ENCODE peak calls at places on chromosomes 7 and 10, in eight cellular contexts. S is SJCRH30; P is substantia nigra; D is naive thymus-derived CD4-positive, alpha-beta T cell; Z is hepatocyte; J is body of pancreas; O is suprapubic skin; Y is psoas muscle. N is an unnamed sample.

GRCh38 chr7:16652888-16653287 is 6.9 kb downstream of the BZW2 start:
- DNase-seq in O (no peak), Y (no peak), D (no peak), J (peak; percentile 31), S (no peak), P (no peak), Z (no peak), N (no peak)

GRCh38 chr10:118953999-118954398 is 75.5 kb upstream of the NANOS1 start:
- DNase-seq in Y (no peak), O (no peak), S (no peak), Z (no peak), J (peak; percentile 40), P (no peak), D (no peak), N (no peak)

GRCh38 chr10:49324711-49325110 is 25.7 kb downstream of the C10orf71 start:
- DNase-seq in S (no peak), Z (no peak), Y (no peak), P (no peak), O (no peak), J (no peak), D (no peak), N (no peak)

GRCh38 chr10:126387041-126387908 is 1.0 kb downstream of the ADAM12 start:
- DNase-seq in D (no peak), S (no peak), Y (peak; percentile 55), J (peak; percentile 61), P (peak; percentile 44), Z (peak; percentile 79), O (no peak), N (peak; percentile 87)

GRCh38 chr10:129843702-129844101 is 120.4 kb downstream of the EBF3 start:
- DNase-seq in O (no peak), S (no peak), Z (no peak), J (no peak), Y (no peak), P (no peak), D (no peak), N (no peak)

GRCh38 chr7:151773795-151774194 is 103.1 kb downstream of the PRKAG2 start:
- DNase-seq in Y (no peak), S (no peak), Z (no peak), J (no peak), P (no peak), O (no peak), D (no peak), N (no peak)

GRCh38 chr10:20624642-20625041 is 272.5 kb downstream of the NEBL start:
- DNase-seq in D (no peak), O (no peak), Z (no peak), P (no peak), S (no peak), J (peak; percentile 17), Y (peak; percentile 24), N (no peak)

GRCh38 chr10:109821672-109822071 is 101.6 kb downstream of the XPNPEP1 start:
- DNase-seq in P (no peak), S (no peak), J (no peak), Y (no peak), O (no peak), D (no peak), Z (no peak), N (no peak)

GRCh38 chr7:100568176-100568935 is 5.3 kb downstream of the SAP25 start:
- DNase-seq in O (no peak), D (no peak), Z (peak; percentile 62), S (no peak), J (peak; percentile 95), Y (no peak), P (no peak), N (no peak)

GRCh38 chr7:115822380-115822779 is 208.2 kb downstream of the TFEC start:
- DNase-seq in Z (no peak), D (no peak), P (no peak), J (no peak), Y (no peak), O (no peak), S (no peak), N (no peak)

GRCh38 chr10:60534791-60535389 is 145.2 kb upstream of the ANK3 start:
- DNase-seq in S (peak; percentile 13), Z (no peak), J (no peak), O (no peak), P (no peak), Y (no peak), D (no peak), N (no peak)
- H3K27ac ChIP-seq in S (peak overlapping the region; percentile 82), Z (no peak overlapping the region), J (no peak overlapping the region), O (no peak overlapping the region), P (peak overlapping the region; percentile 57), Y (no peak overlapping the region), D (no peak overlapping the region), N (no peak overlapping the region)

DNA sequence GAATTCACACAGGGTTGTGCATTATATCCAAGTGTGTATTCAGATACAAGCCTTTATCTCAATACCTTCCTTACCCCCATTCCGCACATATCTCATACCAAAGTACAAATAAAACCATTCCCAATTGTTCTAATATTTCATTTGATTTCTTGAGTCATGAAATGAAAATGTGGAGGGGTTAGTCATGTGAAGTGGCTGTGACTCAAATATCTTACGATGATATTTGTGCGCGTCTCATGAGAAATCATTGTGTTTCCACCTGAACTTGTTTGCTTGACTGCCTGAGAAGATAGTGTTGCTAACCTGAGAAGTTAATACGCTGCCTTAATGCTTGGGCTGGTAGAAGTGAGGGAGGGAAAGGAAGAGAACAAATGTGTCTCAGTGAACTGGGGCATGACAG is 7.0 kb upstream of the EPHA1 start:
- DNase-seq in J (no peak), S (no peak), Y (no peak), O (no peak), P (no peak), Z (no peak), D (no peak), N (no peak)
- H3K27ac ChIP-seq in J (no peak overlapping the region), S (no peak overlapping the region), Y (no peak overlapping the region), O (peak overlapping the region; percentile 38), P (no peak overlapping the region), Z (no peak overlapping the region), D (no peak overlapping the region), N (no peak overlapping the region)

DNA sequence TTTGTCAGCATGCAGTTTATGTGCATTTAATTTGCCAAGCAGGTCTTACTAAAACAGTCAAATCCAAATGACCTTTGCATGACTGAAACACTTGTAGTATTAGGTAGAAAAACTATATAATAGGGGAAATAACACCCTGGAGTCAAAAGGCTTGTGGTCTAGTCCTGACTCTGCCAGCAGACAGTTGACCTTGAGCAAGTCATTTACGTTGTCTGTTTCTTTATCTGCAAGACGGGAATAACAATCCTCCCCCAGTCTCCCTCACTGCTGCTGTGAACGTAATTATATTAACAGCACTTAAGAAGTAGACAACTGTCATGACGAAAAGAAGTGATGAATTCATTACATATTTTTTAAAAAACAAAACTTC is 26.1 kb downstream of the CDK6 start:
- DNase-seq in D (no peak), Z (no peak), P (no peak), Y (no peak), S (no peak), J (no peak), O (no peak), N (no peak)
- H3K27ac ChIP-seq in D (no peak overlapping the region), Z (peak overlapping the region; percentile 83), P (no peak overlapping the region), Y (no peak overlapping the region), S (peak overlapping the region; percentile 53), J (peak overlapping the region; percentile 85), O (no peak overlapping the region), N (peak overlapping the region; percentile 76)

GRCh38 chr10:51147644-51148399 is 73.5 kb downstream of the PRKG1 start:
- DNase-seq in Z (no peak), J (no peak), Y (no peak), P (no peak), S (no peak), O (no peak), D (no peak), N (no peak)
- H3K27ac ChIP-seq in Z (no peak overlapping the region), J (no peak overlapping the region), Y (peak overlapping the region; percentile 25), P (no peak overlapping the region), S (no peak overlapping the region), O (no peak overlapping the region), D (no peak overlapping the region), N (no peak overlapping the region)

GRCh38 chr7:47672966-47673365 is 91.1 kb upstream of the TNS3 start:
- DNase-seq in J (no peak), Z (no peak), P (no peak), Y (no peak), O (no peak), D (no peak), S (no peak), N (no peak)
- H3K27ac ChIP-seq in J (no peak overlapping the region), Z (no peak overlapping the region), P (no peak overlapping the region), Y (no peak overlapping the region), O (no peak overlapping the region), D (no peak overlapping the region), S (no peak overlapping the region), N (no peak overlapping the region)

GRCh38 chr7:111763221-111763791 is 201.0 kb upstream of the IMMP2L start:
- DNase-seq in J (peak; percentile 19), Z (peak; percentile 75), P (no peak), S (peak; percentile 56), O (no peak), Y (no peak), D (no peak), N (no peak)
- H3K27ac ChIP-seq in J (no peak overlapping the region), Z (no peak overlapping the region), P (no peak overlapping the region), S (no peak overlapping the region), O (no peak overlapping the region), Y (no peak overlapping the region), D (no peak overlapping the region), N (no peak overlapping the region)

DNA sequence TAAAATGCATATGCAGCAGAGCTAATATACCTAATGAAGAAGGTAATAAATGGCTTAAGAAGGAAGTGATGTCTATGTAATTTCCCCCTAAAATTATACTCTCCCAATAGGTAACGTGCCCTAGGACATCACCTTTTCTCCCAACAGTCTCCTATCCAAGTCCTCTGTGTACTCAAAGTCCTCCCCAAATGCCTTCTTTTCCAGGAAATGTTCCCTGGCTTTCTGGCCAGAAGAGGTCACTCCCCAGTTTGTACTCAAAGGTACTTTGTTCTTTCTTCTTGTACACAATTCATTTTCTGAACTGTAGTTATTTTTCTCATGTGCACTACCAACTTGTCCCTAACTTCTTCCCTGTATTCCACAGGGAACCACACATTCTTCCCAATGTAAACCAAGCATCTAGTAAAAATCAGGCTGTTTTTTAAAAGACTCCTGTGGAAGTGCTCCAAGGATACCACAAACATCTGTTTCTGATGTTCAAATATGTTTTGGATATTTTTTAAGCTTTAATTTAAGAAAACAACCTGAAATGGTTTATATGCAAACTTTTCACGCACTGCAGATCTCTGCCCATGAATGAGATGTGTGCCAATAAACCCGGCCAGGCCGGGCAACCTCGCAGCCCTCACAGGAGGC is 262.3 kb upstream of the KLF14 start:
- DNase-seq in S (no peak), Y (no peak), O (no peak), Z (no peak), P (no peak), J (peak; percentile 42), D (no peak), N (no peak)
- H3K27ac ChIP-seq in S (no peak overlapping the region), Y (peak overlapping the region; percentile 53), O (peak overlapping the region; percentile 92), Z (peak overlapping the region; percentile 81), P (peak overlapping the region; percentile 13), J (peak overlapping the region; percentile 86), D (peak overlapping the region; percentile 45), N (peak overlapping the region; percentile 96)

DNA sequence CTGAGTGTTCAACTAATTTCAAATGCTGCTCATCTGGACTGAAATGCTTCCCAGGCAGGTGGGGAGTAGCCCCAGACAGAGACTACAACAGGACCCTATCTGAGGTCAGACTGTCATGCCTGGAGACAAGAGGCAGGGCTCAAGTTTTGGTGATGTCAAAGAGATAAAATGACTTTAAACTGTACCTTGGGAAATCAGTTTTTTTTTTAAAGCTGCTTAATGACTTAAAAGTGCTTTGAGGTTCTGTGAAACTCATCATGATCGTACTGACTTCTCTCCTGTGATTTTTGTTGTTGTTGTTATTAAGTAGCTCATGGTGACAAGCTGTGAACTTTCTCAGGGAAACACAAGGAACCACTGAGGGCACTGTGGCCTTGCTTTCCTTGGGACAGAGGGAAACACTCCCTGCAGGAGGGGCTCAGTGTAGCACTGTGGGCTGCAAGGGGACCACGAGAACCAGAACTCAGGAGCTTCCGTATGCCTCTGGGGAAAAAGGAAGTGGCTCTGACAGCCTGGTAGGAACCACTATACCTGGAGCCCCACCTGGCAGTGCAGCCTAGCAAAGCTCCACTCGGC is 9.5 kb downstream of the HIPK2 start:
- DNase-seq in D (no peak), Y (no peak), J (no peak), Z (no peak), O (no peak), P (no peak), S (no peak), N (no peak)
- H3K27ac ChIP-seq in D (peak overlapping the region; percentile 66), Y (no peak overlapping the region), J (no peak overlapping the region), Z (no peak overlapping the region), O (no peak overlapping the region), P (peak overlapping the region; percentile 43), S (no peak overlapping the region), N (no peak overlapping the region)